ENCODE peak calls at places on chromosomes 6 and 20, in ten cellular contexts. Y is Karpas-422, Q is PC-3, B is mesenchymal stem cell, F is A549, K is GM23338, G is endothelial cell of umbilical vein, P is OCI-LY7, L is MM.1S, S is IMR-90. M is an unnamed sample.

GRCh38 chr6:170279977-170280688 is 10.7 kb downstream of the DLL1 start:
- DNase-seq in Y (peak; percentile 86), Q (peak; percentile 65), B (no peak), F (peak; percentile 65), K (no peak), G (peak; percentile 17), P (no peak), L (peak; percentile 46), S (peak; percentile 12), M (no peak)

GRCh38 chr6:82013561-82014275 is 233.8 kb downstream of the IBTK start:
- DNase-seq in Y (no peak), Q (peak; percentile 53), B (peak; percentile 72), F (no peak), K (no peak), G (peak; percentile 82), P (no peak), L (no peak), S (peak; percentile 48), M (peak; percentile 61)

GRCh38 chr6:158718431-158719126 is 68.7 kb downstream of the SYTL3 start:
- DNase-seq in Y (peak; percentile 75), Q (peak; percentile 27), B (peak; percentile 19), F (peak; percentile 40), K (peak; percentile 92), G (peak; percentile 44), P (peak; percentile 45), L (no peak), S (no peak), M (no peak)

GRCh38 chr20:2340823-2341222 is 39.9 kb upstream of the TGM6 start:
- DNase-seq in Y (no peak), Q (no peak), B (no peak), F (no peak), K (no peak), G (no peak), P (no peak), L (no peak), S (no peak), M (no peak)

GRCh38 chr6:26214826-26215199 is 127.6 kb downstream of the HFE start:
- DNase-seq in Y (no peak), Q (no peak), B (no peak), F (no peak), K (no peak), G (no peak), P (peak; percentile 71), L (no peak), S (no peak), M (no peak)

GRCh38 chr6:60671369-60671768 is 1614.7 kb downstream of the KHDRBS2 start:
- DNase-seq in Y (no peak), Q (no peak), B (no peak), F (no peak), K (peak; percentile 52), G (no peak), P (no peak), L (peak; percentile 19), S (no peak), M (no peak)

GRCh38 chr6:107811591-107812218 is 12.4 kb downstream of the SCML4 start:
- DNase-seq in Y (no peak), Q (peak; percentile 5), B (peak; percentile 74), F (peak; percentile 8), K (no peak), G (no peak), P (no peak), L (no peak), S (peak; percentile 21), M (peak; percentile 8)

GRCh38 chr20:44357020-44357419 is 1.5 kb downstream of the HNF4A start:
- DNase-seq in Y (no peak), Q (no peak), B (no peak), F (no peak), K (no peak), G (no peak), P (no peak), L (no peak), S (no peak), M (no peak)

GRCh38 chr6:56312049-56312448 is 64.7 kb upstream of the COL21A1 start:
- DNase-seq in Y (no peak), Q (no peak), B (no peak), F (no peak), K (no peak), G (no peak), P (no peak), L (no peak), S (peak; percentile 9), M (no peak)

GRCh38 chr6:112941613-112942012 is 594.5 kb downstream of the RFPL4B start:
- DNase-seq in Y (no peak), Q (no peak), B (no peak), F (no peak), K (no peak), G (no peak), P (no peak), L (no peak), S (peak; percentile 17), M (no peak)

GRCh38 chr6:43325876-43326275 is 17.2 kb upstream of the CRIP3 start:
- DNase-seq in Y (no peak), Q (no peak), B (no peak), F (no peak), K (no peak), G (no peak), P (no peak), L (no peak), S (no peak), M (no peak)

GRCh38 chr6:16751251-16751946 is 9.9 kb downstream of the ATXN1 start:
- DNase-seq in Y (no peak), Q (peak; percentile 97), B (peak; percentile 32), F (no peak), K (no peak), G (no peak), P (no peak), L (no peak), S (peak; percentile 53), M (peak; percentile 63)

GRCh38 chr20:34534391-34535165 is 18.4 kb downstream of the DYNLRB1 start:
- DNase-seq in Y (no peak), Q (no peak), B (no peak), F (no peak), K (no peak), G (no peak), P (no peak), L (no peak), S (no peak), M (no peak)

GRCh38 chr20:62511300-62511914 is 35.6 kb upstream of the GATA5 start:
- DNase-seq in Y (no peak), Q (no peak), B (no peak), F (no peak), K (no peak), G (no peak), P (no peak), L (no peak), S (no peak), M (no peak)

DNA sequence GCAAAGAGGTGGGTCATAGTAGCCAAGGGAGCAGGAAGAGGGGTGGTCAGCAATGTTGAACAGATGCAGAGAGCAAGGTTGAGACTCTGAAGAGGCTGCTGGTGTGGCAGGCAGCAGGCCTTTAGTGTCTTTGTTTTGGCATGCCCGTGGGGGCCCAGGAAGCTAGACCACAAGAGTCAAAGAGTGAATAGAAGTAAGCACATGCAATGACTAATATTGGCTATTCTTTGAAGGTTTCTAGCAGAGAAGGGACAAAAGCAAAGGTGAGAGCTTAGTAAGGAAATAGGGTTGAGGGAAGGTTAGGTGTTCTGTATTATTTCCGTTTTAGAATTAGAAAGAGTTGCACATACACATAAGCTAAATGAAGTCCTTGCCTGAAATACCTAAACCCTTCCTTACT is 18.8 kb downstream of the TDRD6 start:
- DNase-seq in Y (no peak), Q (no peak), B (no peak), F (no peak), K (no peak), G (no peak), P (no peak), L (no peak), S (no peak), M (no peak)
- H3K4me2 ChIP-seq in Y (no peak overlapping the region), Q (no peak overlapping the region), B (no peak overlapping the region), F (no peak overlapping the region), K (no peak overlapping the region), G (no peak overlapping the region), P (no peak overlapping the region), L (no peak overlapping the region), S (no peak overlapping the region), M (no peak overlapping the region)

GRCh38 chr6:155419161-155419560 is 36.5 kb downstream of the NOX3 start:
- DNase-seq in Y (no peak), Q (no peak), B (no peak), F (no peak), K (no peak), G (no peak), P (no peak), L (no peak), S (peak; percentile 35), M (peak; percentile 31)
- H3K4me2 ChIP-seq in Y (no peak overlapping the region), Q (no peak overlapping the region), B (no peak overlapping the region), F (no peak overlapping the region), K (peak overlapping the region; percentile 7), G (no peak overlapping the region), P (peak overlapping the region; percentile 64), L (no peak overlapping the region), S (no peak overlapping the region), M (peak overlapping the region; percentile 69)

GRCh38 chr20:10061641-10062040 is 26.9 kb downstream of the ANKEF1 start:
- DNase-seq in Y (peak; percentile 91), Q (no peak), B (no peak), F (no peak), K (no peak), G (no peak), P (peak; percentile 27), L (no peak), S (no peak), M (no peak)

GRCh38 chr20:10063482-10063881 is 28.7 kb downstream of the ANKEF1 start:
- DNase-seq in Y (no peak), Q (no peak), B (no peak), F (no peak), K (no peak), G (no peak), P (no peak), L (no peak), S (no peak), M (no peak)

GRCh38 chr20:10064611-10065010 is 29.8 kb downstream of the ANKEF1 start:
- DNase-seq in Y (no peak), Q (no peak), B (no peak), F (no peak), K (no peak), G (no peak), P (no peak), L (no peak), S (no peak), M (peak; percentile 32)

GRCh38 chr20:10060223-10060622 is 25.4 kb downstream of the ANKEF1 start:
- DNase-seq in Y (peak; percentile 98), Q (no peak), B (no peak), F (no peak), K (peak; percentile 27), G (no peak), P (peak; percentile 71), L (peak; percentile 27), S (no peak), M (no peak)

GRCh38 chr20:10059006-10059405 is 24.2 kb downstream of the ANKEF1 start:
- DNase-seq in Y (no peak), Q (no peak), B (no peak), F (no peak), K (no peak), G (no peak), P (no peak), L (no peak), S (no peak), M (no peak)
- H3K4me2 ChIP-seq in Y (peak overlapping the region; percentile 70), Q (no peak overlapping the region), B (no peak overlapping the region), F (no peak overlapping the region), K (no peak overlapping the region), G (no peak overlapping the region), P (no peak overlapping the region), L (no peak overlapping the region), S (no peak overlapping the region), M (no peak overlapping the region)

DNA sequence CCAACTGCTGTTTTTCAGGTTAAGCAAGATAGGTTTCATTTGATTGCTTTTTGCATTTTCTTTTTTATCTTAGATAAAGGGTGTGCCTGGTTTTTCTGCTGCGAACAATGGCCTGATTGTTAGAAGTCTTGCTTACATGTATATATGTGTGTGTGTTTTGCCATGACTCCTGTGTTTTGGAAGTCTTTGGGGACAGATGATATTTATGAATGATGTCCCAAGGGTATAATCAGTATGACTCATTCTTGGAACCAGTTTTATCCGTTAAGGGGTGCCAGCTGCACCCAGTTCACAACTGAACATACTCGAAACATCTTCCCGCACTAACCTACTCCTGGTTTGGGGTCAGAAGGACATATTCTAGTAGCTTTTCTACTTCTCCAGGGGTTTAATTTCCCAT is 230.1 kb upstream of the SUPT3H start:
- DNase-seq in Y (no peak), Q (peak; percentile 97), B (peak; percentile 17), F (no peak), K (no peak), G (no peak), P (no peak), L (no peak), S (peak; percentile 17), M (peak; percentile 52)
- H3K4me2 ChIP-seq in Y (no peak overlapping the region), Q (peak overlapping the region; percentile 78), B (no peak overlapping the region), F (no peak overlapping the region), K (no peak overlapping the region), G (no peak overlapping the region), P (no peak overlapping the region), L (no peak overlapping the region), S (no peak overlapping the region), M (no peak overlapping the region)